ENCODE peak calls at places on chromosomes 6 and 20, in eight cellular contexts. U, A, R, T, F, J, X and C are unnamed samples.

GRCh38 chr6:80605165-80605989 is 498.9 kb downstream of the BCKDHB start:
- DNase-seq in J (no peak), T (no peak), X (no peak), F (no peak), R (peak), U (peak), A (peak), C (peak)

GRCh38 chr6:30063315-30063714 is 2.2 kb downstream of the POLR1H start:
- DNase-seq in T (no peak), R (no peak), A (no peak), U (no peak), F (no peak), X (no peak), J (no peak), C (no peak)

GRCh38 chr6:111427341-111428116 is 55.5 kb downstream of the REV3L start:
- DNase-seq in F (no peak), A (peak), R (no peak), U (peak), T (no peak), J (no peak), X (no peak), C (peak)

GRCh38 chr6:11604836-11605506 is 67.4 kb downstream of the TMEM170B start:
- DNase-seq in T (no peak), R (no peak), F (no peak), U (no peak), J (no peak), A (peak), X (no peak), C (no peak)

GRCh38 chr6:73285674-73286283 is 22.8 kb upstream of the KHDC1 start:
- DNase-seq in A (peak), R (peak), X (no peak), T (no peak), U (peak), F (peak), J (peak), C (peak)

GRCh38 chr6:138341176-138341575 is 36.5 kb upstream of the SMIM28 start:
- DNase-seq in U (no peak), T (no peak), A (no peak), R (no peak), X (no peak), J (no peak), F (no peak), C (peak)

GRCh38 chr6:46000905-46001304 is 14.8 kb downstream of the CLIC5 start:
- DNase-seq in T (no peak), R (no peak), F (no peak), X (no peak), J (no peak), A (no peak), U (no peak), C (no peak)

GRCh38 chr20:3084283-3084985 is at the start of gene AVP:
- DNase-seq in F (peak), R (no peak), T (no peak), A (no peak), U (no peak), J (no peak), X (no peak), C (no peak)

GRCh38 chr20:48910360-48910781 is 11.1 kb upstream of the ARFGEF2 start:
- DNase-seq in J (no peak), T (no peak), R (no peak), U (no peak), F (no peak), X (no peak), A (peak), C (peak)

GRCh38 chr6:137045221-137045789 is 540 bp upstream of the IL20RA start:
- DNase-seq in A (no peak), F (no peak), R (no peak), U (no peak), T (no peak), J (no peak), X (no peak), C (no peak)

GRCh38 chr20:47689726-47690125 is 95.6 kb downstream of the SULF2 start:
- DNase-seq in R (no peak), F (no peak), T (no peak), A (no peak), X (no peak), J (no peak), U (no peak), C (no peak)

GRCh38 chr6:71967436-71967835 is 81.1 kb downstream of the RIMS1 start:
- DNase-seq in R (no peak), U (no peak), X (no peak), F (no peak), A (peak), J (no peak), T (no peak), C (no peak)

GRCh38 chr6:41878246-41878645 is 16.9 kb downstream of the USP49 start:
- DNase-seq in R (no peak), X (no peak), T (no peak), U (no peak), F (no peak), J (no peak), A (no peak), C (no peak)

GRCh38 chr20:54132612-54133433 is 41.0 kb downstream of the CYP24A1 start:
- DNase-seq in X (no peak), J (peak), F (no peak), R (peak), T (no peak), A (peak), U (peak), C (no peak)

GRCh38 chr6:109516929-109517328 is 33.9 kb upstream of the ZBTB24 start:
- DNase-seq in J (no peak), R (no peak), A (no peak), T (no peak), U (no peak), F (no peak), X (no peak), C (no peak)

GRCh38 chr6:109513571-109514071 is 30.6 kb upstream of the ZBTB24 start:
- DNase-seq in X (no peak), T (no peak), U (no peak), R (no peak), J (no peak), F (no peak), A (no peak), C (peak)

GRCh38 chr6:109515781-109516409 is 32.9 kb upstream of the ZBTB24 start:
- DNase-seq in T (no peak), A (peak), F (no peak), R (no peak), J (no peak), U (no peak), X (no peak), C (no peak)

GRCh38 chr6:109512271-109512817 is 29.3 kb upstream of the ZBTB24 start:
- DNase-seq in X (no peak), R (no peak), U (no peak), A (no peak), T (no peak), F (no peak), J (no peak), C (peak)

GRCh38 chr6:109514946-109515345 is 31.9 kb upstream of the ZBTB24 start:
- DNase-seq in R (no peak), T (no peak), U (no peak), J (no peak), X (no peak), F (no peak), A (no peak), C (no peak)
- TF ChIP-seq MAX in R (no peak), T (no peak), U (no peak), J (no peak), X (no peak), F (no peak), A (no peak), C (no peak)

GRCh38 chr6:90953405-90954161 is 366.7 kb upstream of the MAP3K7 start:
- DNase-seq in J (no peak), X (no peak), F (no peak), T (no peak), R (no peak), U (no peak), A (no peak), C (no peak)

GRCh38 chr6:90955246-90955645 is 368.4 kb upstream of the MAP3K7 start:
- DNase-seq in T (no peak), R (no peak), U (no peak), J (no peak), A (no peak), F (no peak), X (no peak), C (no peak)
- TF ChIP-seq MAX in T (no peak), R (no peak), U (no peak), J (no peak), A (no peak), F (no peak), X (no peak), C (no peak)

GRCh38 chr6:16688984-16689636 is 72.2 kb downstream of the ATXN1 start:
- DNase-seq in U (no peak), X (no peak), A (no peak), F (no peak), R (no peak), T (no peak), J (no peak), C (peak)
- TF ChIP-seq MAX in U (no peak), X (no peak), A (no peak), F (no peak), R (no peak), T (no peak), J (no peak), C (no peak)

DNA sequence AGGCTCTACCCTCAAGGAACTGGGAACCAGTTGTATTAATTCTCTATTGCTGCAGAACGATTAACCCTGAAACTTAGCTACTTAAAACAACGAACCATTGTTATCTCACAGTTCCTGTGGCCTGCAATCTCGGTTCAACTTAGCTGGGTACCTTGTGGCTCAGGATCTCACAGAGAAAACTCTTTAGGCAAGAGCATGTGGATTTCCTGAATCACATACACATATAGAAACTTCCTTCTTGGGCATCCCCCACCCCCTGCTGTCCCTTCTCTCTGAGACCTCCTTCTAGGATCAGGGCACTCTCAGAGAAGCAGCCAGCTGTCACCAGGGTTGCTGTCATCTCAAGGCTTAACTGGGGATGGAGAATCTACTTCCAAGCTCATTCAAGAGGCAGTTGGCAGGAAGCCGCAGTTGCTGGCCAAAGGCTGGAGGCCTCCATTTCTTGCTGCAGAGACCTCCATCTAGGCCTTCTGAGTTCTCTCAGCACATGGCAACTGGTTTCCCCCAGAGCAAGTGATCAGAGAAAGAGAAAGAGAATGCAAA is 28.5 kb downstream of the GLP1R start:
- DNase-seq in F (no peak), X (no peak), T (no peak), R (no peak), A (no peak), J (no peak), U (no peak), C (no peak)
- TF ChIP-seq MAX in F (no peak), X (no peak), T (no peak), R (no peak), A (no peak), J (no peak), U (no peak), C (no peak)

DNA sequence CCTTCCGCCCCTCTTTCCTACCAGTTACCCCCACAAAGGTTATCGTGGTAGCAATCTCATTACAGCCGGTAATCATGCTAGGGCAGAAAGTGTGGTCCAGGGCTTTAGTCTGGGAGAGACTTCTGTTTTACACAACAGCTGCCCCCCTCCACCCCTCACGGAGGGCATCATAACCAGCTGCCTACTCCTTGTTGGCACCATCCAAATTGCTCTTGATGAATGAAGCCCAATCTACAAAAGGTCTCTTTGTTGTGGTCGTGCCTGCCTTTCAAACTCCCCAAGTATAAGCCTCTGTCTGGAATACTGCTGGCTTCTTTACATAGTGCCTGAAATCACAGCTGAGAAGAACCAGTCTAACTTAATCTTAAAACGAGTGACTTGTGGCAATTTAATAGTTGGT is 157.9 kb downstream of the INSM1 start:
- DNase-seq in A (no peak), R (no peak), U (no peak), J (no peak), X (no peak), T (no peak), F (no peak), C (no peak)
- TF ChIP-seq MAX in A (no peak), R (no peak), U (no peak), J (no peak), X (no peak), T (no peak), F (no peak), C (no peak)

GRCh38 chr6:52500268-52501129 is 76.4 kb downstream of the TRAM2 start:
- DNase-seq in A (no peak), T (no peak), J (no peak), R (no peak), F (no peak), U (no peak), X (no peak), C (no peak)

GRCh38 chr6:52497652-52498408 is 77.7 kb downstream of the EFHC1 start:
- DNase-seq in F (no peak), R (no peak), A (peak), T (no peak), X (peak), U (no peak), J (no peak), C (no peak)

GRCh38 chr6:52499681-52500239 is 77.1 kb downstream of the TRAM2 start:
- DNase-seq in F (no peak), U (no peak), X (peak), R (no peak), A (no peak), T (no peak), J (no peak), C (no peak)

GRCh38 chr6:52498538-52499017 is 78.3 kb downstream of the TRAM2 start:
- DNase-seq in J (no peak), A (peak), F (no peak), R (no peak), X (no peak), T (no peak), U (no peak), C (no peak)

DNA sequence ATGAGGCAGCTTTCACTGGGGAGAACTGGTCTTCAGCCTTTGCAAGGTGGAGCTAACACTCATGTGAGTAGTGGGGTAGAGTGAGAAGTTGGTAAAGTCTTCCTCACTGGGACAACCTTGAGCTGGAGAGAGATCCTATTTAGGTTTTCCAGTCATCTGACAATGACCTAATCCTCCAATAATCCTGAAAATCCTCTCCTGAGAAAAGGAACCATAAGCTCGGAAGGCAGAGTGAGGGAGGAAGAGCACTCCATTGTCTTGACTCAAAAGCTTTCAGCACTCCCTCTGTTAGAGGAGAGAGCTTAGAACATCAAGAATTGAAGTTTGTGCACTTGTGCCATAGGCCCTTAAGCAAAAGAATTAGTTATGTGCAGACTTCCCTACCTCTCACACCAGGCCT is 77.8 kb downstream of the TRAM2 start:
- DNase-seq in F (no peak), X (peak), T (no peak), A (no peak), U (no peak), R (no peak), J (no peak), C (no peak)
- TF ChIP-seq MAX in F (no peak), X (no peak), T (no peak), A (no peak), U (no peak), R (no peak), J (no peak), C (no peak)

DNA sequence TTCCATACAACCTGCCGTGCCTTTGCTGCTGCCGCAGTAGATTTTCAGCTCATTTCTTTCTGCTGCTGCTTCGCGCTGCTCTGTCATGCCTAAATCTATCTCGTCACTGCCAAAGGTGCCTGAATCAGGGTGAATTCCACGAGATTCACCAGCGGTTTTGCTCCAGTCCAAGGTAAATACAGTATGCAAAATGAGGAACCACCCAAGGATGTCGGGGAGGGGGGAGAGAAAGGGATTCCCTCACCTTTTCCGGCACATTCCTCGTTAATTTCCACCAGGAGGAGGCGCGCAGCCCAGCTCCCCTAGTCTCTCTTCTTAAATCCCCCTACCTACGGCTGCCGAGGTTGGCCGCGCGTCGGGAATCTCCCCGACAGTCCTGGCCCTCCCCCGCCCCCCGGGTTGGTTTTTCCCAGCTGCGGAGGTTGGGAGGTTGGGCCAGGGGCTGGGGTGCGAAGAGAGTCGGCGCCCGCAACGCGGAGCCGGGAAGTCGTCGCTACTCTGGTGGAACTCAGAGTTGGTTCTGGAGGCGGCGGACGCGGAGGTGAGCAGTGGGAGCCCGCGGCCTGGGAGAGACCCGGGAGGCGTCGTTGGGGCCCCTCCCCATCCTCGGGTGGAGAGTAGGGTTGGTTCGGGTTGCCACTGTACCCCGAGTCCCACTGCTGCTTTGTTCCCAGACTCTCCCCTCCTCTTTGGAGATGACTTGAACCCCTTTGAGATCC is at the start of gene TPBG:
- DNase-seq in R (peak), F (peak), X (peak), U (peak), J (peak), T (peak), A (no peak), C (peak)
- TF ChIP-seq MAX in R (no peak), F (no peak), X (peak), U (no peak), J (peak), T (peak), A (no peak), C (no peak)

DNA sequence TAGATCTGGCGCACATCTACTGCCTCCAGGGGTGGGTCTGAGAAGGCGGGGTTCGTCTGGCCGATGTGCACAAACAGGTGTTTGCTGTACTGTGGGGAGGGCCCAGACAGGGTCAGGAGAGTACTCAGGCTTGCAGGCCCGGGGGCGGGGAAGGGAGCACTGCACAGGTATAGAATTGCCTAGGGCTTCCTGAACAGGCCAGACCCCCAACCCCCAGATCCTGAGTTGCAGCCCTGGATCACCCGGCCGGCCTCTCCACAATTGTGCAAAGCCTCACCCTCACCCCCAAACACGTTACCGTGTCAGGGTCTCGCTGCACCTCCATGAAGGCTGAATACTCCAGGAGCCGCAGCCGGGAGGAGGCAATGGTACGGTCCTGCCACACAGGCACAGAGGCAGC is 7.8 kb downstream of the RPL10A start:
- DNase-seq in J (no peak), R (no peak), F (peak), U (no peak), A (no peak), X (peak), T (no peak), C (no peak)
- TF ChIP-seq MAX in J (no peak), R (no peak), F (no peak), U (no peak), A (no peak), X (no peak), T (no peak), C (no peak)

GRCh38 chr20:61520076-61520639 is 268.1 kb downstream of the CDH4 start:
- DNase-seq in U (no peak), J (no peak), A (no peak), F (no peak), X (no peak), T (no peak), R (no peak), C (no peak)
- TF ChIP-seq MAX in U (no peak), J (no peak), A (no peak), F (no peak), X (no peak), T (no peak), R (no peak), C (no peak)